ENCODE peak calls at places on chromosome 3, in eight cellular contexts. E, W, V, P, Y, A, K and C are unnamed samples.
A peak's percentile ranks its signal among the peaks of the same experiment; 100 is the strongest.

GRCh38 chr3:43162573-43163084 is 56.8 kb upstream of the POMGNT2 start:
- DNase-seq in E (peak; percentile 33), W (no peak), V (no peak), P (no peak), Y (no peak), A (peak; percentile 75), K (peak; percentile 81), C (peak; percentile 29)

GRCh38 chr3:49327485-49327884 is 12.4 kb downstream of the USP4 start:
- DNase-seq in E (no peak), W (no peak), V (no peak), P (peak; percentile 10), Y (no peak), A (no peak), K (no peak), C (peak; percentile 52)

GRCh38 chr3:61497463-61497862 is 63.9 kb upstream of the PTPRG start:
- DNase-seq in E (no peak), W (no peak), V (no peak), P (no peak), Y (no peak), A (no peak), K (no peak), C (no peak)

GRCh38 chr3:9396301-9396631 is 1.1 kb upstream of the SETD5 start:
- DNase-seq in E (peak; percentile 76), W (no peak), V (peak; percentile 99), P (peak; percentile 96), Y (peak; percentile 69), A (peak; percentile 89), K (peak; percentile 85), C (peak; percentile 96)

GRCh38 chr3:125165189-125165947 is 47.2 kb downstream of the SLC12A8 start:
- DNase-seq in E (no peak), W (no peak), V (peak; percentile 67), P (peak; percentile 9), Y (peak; percentile 32), A (no peak), K (no peak), C (peak; percentile 69)

GRCh38 chr3:11015369-11015768 is 22.8 kb downstream of the SLC6A1 start:
- DNase-seq in E (no peak), W (no peak), V (no peak), P (no peak), Y (no peak), A (no peak), K (no peak), C (no peak)

GRCh38 chr3:189143321-189143720 is 28.4 kb upstream of the TPRG1 start:
- DNase-seq in E (no peak), W (no peak), V (no peak), P (no peak), Y (no peak), A (no peak), K (no peak), C (no peak)

GRCh38 chr3:67075295-67075694 is 77.2 kb downstream of the KBTBD8 start:
- DNase-seq in E (no peak), W (no peak), V (no peak), P (no peak), Y (no peak), A (no peak), K (no peak), C (no peak)

GRCh38 chr3:115823083-115823482 is 199.8 kb downstream of the GAP43 start:
- DNase-seq in E (no peak), W (no peak), V (no peak), P (no peak), Y (no peak), A (no peak), K (no peak), C (no peak)

GRCh38 chr3:106333911-106334618 is 465.3 kb upstream of the CBLB start:
- DNase-seq in E (no peak), W (peak; percentile 34), V (peak; percentile 61), P (no peak), Y (no peak), A (peak; percentile 42), K (no peak), C (no peak)

GRCh38 chr3:37170097-37170496 is 4.3 kb downstream of the LRRFIP2 start:
- DNase-seq in E (no peak), W (no peak), V (peak; percentile 22), P (no peak), Y (no peak), A (no peak), K (no peak), C (no peak)

GRCh38 chr3:127762077-127762786 is 60.1 kb downstream of the MGLL start:
- DNase-seq in E (no peak), W (no peak), V (no peak), P (peak; percentile 26), Y (no peak), A (no peak), K (no peak), C (no peak)

GRCh38 chr3:149647285-149647684 is 10.5 kb downstream of the WWTR1 start:
- DNase-seq in E (no peak), W (no peak), V (no peak), P (no peak), Y (no peak), A (no peak), K (no peak), C (no peak)

GRCh38 chr3:127216415-127217261 is 23.7 kb downstream of the PRR23E start:
- DNase-seq in E (no peak), W (no peak), V (no peak), P (no peak), Y (no peak), A (no peak), K (no peak), C (no peak)

GRCh38 chr3:29922990-29923746 is 642.3 kb downstream of the RBMS3 start:
- DNase-seq in E (no peak), W (no peak), V (peak; percentile 93), P (no peak), Y (no peak), A (no peak), K (no peak), C (no peak)

GRCh38 chr3:108036984-108037741 is 53.7 kb downstream of the CD47 start:
- DNase-seq in E (no peak), W (no peak), V (peak; percentile 58), P (peak; percentile 6), Y (no peak), A (no peak), K (no peak), C (no peak)

GRCh38 chr3:110362756-110363155 is 708.9 kb upstream of the NECTIN3 start:
- DNase-seq in E (no peak), W (no peak), V (no peak), P (no peak), Y (no peak), A (no peak), K (no peak), C (no peak)

GRCh38 chr3:81419196-81419595 is 342.2 kb downstream of the GBE1 start:
- DNase-seq in E (no peak), W (no peak), V (peak; percentile 3), P (peak; percentile 9), Y (peak; percentile 9), A (no peak), K (no peak), C (peak; percentile 14)

GRCh38 chr3:86990734-86991481 is at the start of gene VGLL3:
- DNase-seq in E (no peak), W (no peak), V (peak; percentile 91), P (no peak), Y (peak; percentile 60), A (no peak), K (peak; percentile 2), C (peak; percentile 94)

GRCh38 chr3:87503901-87504498 is 227.6 kb upstream of the POU1F1 start:
- DNase-seq in E (no peak), W (no peak), V (peak; percentile 43), P (peak; percentile 59), Y (peak; percentile 63), A (no peak), K (no peak), C (peak; percentile 83)

GRCh38 chr3:30578479-30578878 is 27.9 kb upstream of the TGFBR2 start:
- DNase-seq in E (no peak), W (no peak), V (peak; percentile 87), P (no peak), Y (no peak), A (no peak), K (no peak), C (no peak)

GRCh38 chr3:179279837-179280236 is 28.9 kb upstream of the KCNMB3 start:
- DNase-seq in E (no peak), W (no peak), V (no peak), P (no peak), Y (no peak), A (no peak), K (no peak), C (no peak)

GRCh38 chr3:14775574-14775973 is 43.2 kb upstream of the FGD5 start:
- DNase-seq in E (no peak), W (no peak), V (no peak), P (no peak), Y (no peak), A (no peak), K (no peak), C (no peak)

GRCh38 chr3:58015524-58015915 is 7.3 kb downstream of the FLNB start:
- DNase-seq in E (no peak), W (no peak), V (no peak), P (no peak), Y (no peak), A (no peak), K (no peak), C (no peak)

GRCh38 chr3:20038679-20039078 is 1.6 kb upstream of the KAT2B start:
- DNase-seq in E (no peak), W (no peak), V (no peak), P (no peak), Y (no peak), A (no peak), K (no peak), C (no peak)

GRCh38 chr3:13637953-13638352 is 89.0 kb downstream of the FBLN2 start:
- DNase-seq in E (no peak), W (no peak), V (no peak), P (no peak), Y (no peak), A (no peak), K (no peak), C (no peak)

GRCh38 chr3:72630614-72631344 is 217.5 kb downstream of the SHQ1 start:
- DNase-seq in E (no peak), W (no peak), V (no peak), P (no peak), Y (no peak), A (no peak), K (no peak), C (no peak)

GRCh38 chr3:25293736-25294135 is 134.3 kb upstream of the RARB start:
- DNase-seq in E (no peak), W (no peak), V (no peak), P (no peak), Y (no peak), A (no peak), K (no peak), C (no peak)